ENCODE peak calls at places on chromosomes 4 and X, in five cellular contexts. W is breast epithelium, G is brain microvascular endothelial cell, C is heart right ventricle, Y is endodermal cell. B is an unnamed sample.

GRCh38 chr4:186587416-186588018 is 32.1 kb upstream of the MTNR1A start:
- DNase-seq in Y (peak), W (no peak), G (peak), C (peak), B (no peak)

GRCh38 chrX:131046596-131046995 is 11.6 kb upstream of the ARHGAP36 start:
- DNase-seq in G (no peak), Y (no peak), W (no peak), C (no peak), B (no peak)

GRCh38 chr4:4440333-4441061 is 53.6 kb downstream of the NSG1 start:
- DNase-seq in G (no peak), Y (peak), C (no peak), W (no peak), B (no peak)

GRCh38 chr4:183897193-183897592 is 7.9 kb upstream of the STOX2 start:
- DNase-seq in W (no peak), G (no peak), C (no peak), Y (no peak), B (no peak)

GRCh38 chrX:14351889-14352288 is 177.4 kb upstream of the GLRA2 start:
- DNase-seq in Y (peak), G (no peak), C (no peak), W (no peak), B (no peak)

GRCh38 chrX:103727115-103727514 is 16.4 kb downstream of the TMEM31 start:
- DNase-seq in G (no peak), W (no peak), Y (peak), C (no peak), B (no peak)

GRCh38 chr4:48989461-48990203 is 3.6 kb downstream of the CWH43 start:
- DNase-seq in W (no peak), G (no peak), C (no peak), Y (peak), B (no peak)

GRCh38 chrX:18702362-18703195 is 4.9 kb upstream of the PPEF1 start:
- DNase-seq in G (peak), Y (no peak), C (no peak), W (no peak), B (peak)

GRCh38 chr4:675980-676870 is 1.9 kb downstream of the MYL5 start:
- DNase-seq in Y (no peak), G (no peak), C (no peak), W (no peak), B (no peak)
- H3K4me3 ChIP-seq in Y (no peak), G (no peak), C (no peak), W (no peak), B (no peak)

DNA sequence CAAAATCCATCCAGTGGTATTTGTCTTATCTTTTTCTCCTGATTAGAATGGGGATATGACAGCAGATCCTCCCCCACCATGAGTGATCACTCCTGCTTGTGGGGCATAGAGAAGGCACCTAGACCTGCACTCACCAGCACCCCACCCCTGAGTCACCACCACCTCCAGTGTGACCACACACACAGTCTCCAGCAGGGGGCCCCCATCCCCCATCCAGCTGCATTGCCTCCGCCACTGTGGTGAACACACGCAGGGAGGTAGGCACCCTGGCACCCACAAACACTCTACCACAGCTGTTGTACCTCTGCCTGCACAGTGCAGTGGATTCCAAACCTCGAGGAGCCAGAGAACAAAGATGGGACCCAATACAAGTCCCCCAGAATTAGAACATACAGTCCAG is 9.0 kb upstream of the MAGEA8 start:
- DNase-seq in G (peak), C (no peak), W (peak), Y (peak), B (no peak)
- TF ChIP-seq CTCF in G (peak), C (peak), W (no peak), Y (peak), B (peak)

GRCh38 chr4:124937993-124938392 is 225.5 kb upstream of the ANKRD50 start:
- DNase-seq in Y (no peak), W (no peak), C (no peak), G (no peak), B (no peak)

GRCh38 chr4:124934921-124935320 is 222.4 kb upstream of the ANKRD50 start:
- DNase-seq in W (no peak), G (no peak), Y (no peak), C (no peak), B (no peak)

GRCh38 chr4:124933521-124933920 is 221.0 kb upstream of the ANKRD50 start:
- DNase-seq in W (no peak), Y (no peak), G (no peak), C (no peak), B (no peak)

GRCh38 chr4:124938836-124939235 is 226.3 kb upstream of the ANKRD50 start:
- DNase-seq in Y (no peak), W (no peak), G (no peak), C (no peak), B (no peak)

GRCh38 chr4:124936427-124936826 is 223.9 kb upstream of the ANKRD50 start:
- DNase-seq in C (peak), Y (no peak), W (no peak), G (no peak), B (no peak)
- H3K4me3 ChIP-seq in C (no peak), Y (no peak), W (no peak), G (no peak), B (no peak)

GRCh38 chr4:141002323-141002805 is 130.9 kb downstream of the RNF150 start:
- DNase-seq in C (no peak), G (peak), W (no peak), Y (no peak), B (no peak)
- TF ChIP-seq CTCF in C (no peak), G (no peak), W (no peak), Y (no peak), B (no peak)